ENCODE peak calls at places on chromosomes 5 and 9, in five cellular contexts. C is HepG2, T is K562, O is stomach, W is sigmoid colon. M is an unnamed sample.

GRCh38 chr5:180636403-180637075 is 12.9 kb downstream of the FLT4 start:
- DNase-seq in T (no peak), C (no peak), W (peak), O (no peak), M (no peak)

GRCh38 chr5:322281-322941 is 897 bp downstream of the AHRR start:
- DNase-seq in W (no peak), T (no peak), O (no peak), C (no peak), M (no peak)

GRCh38 chr9:112078432-112078831 is 96.7 kb downstream of the SUSD1 start:
- DNase-seq in W (no peak), O (no peak), T (no peak), C (no peak), M (no peak)

GRCh38 chr9:110427497-110428104 is 89.9 kb upstream of the TXNDC8 start:
- DNase-seq in T (peak), C (peak), O (peak), W (no peak), M (peak)

GRCh38 chr5:179303801-179304200 is 41.5 kb downstream of the ADAMTS2 start:
- DNase-seq in C (no peak), O (no peak), W (peak), T (no peak), M (no peak)

GRCh38 chr5:102294996-102295395 is 1.1 kb downstream of the SLCO4C1 start:
- DNase-seq in C (no peak), W (no peak), T (no peak), O (no peak), M (no peak)

GRCh38 chr5:54251981-54252380 is 58.4 kb downstream of the ARL15 start:
- DNase-seq in C (no peak), O (no peak), W (no peak), T (no peak), M (no peak)

GRCh38 chr9:127783111-127783621 is 2.7 kb upstream of the CDK9 start:
- DNase-seq in C (no peak), T (no peak), W (peak), O (peak), M (peak)

GRCh38 chr9:130237071-130237470 is 28.5 kb upstream of the HMCN2 start:
- DNase-seq in O (no peak), W (peak), T (no peak), C (no peak), M (no peak)
- TF ChIP-seq POLR2AphosphoS5 in O (no peak), W (peak), T (no peak), C (no peak), M (no peak)

GRCh38 chr5:169133500-169133899 is 167.4 kb downstream of the SLIT3 start:
- DNase-seq in T (no peak), W (no peak), O (no peak), C (no peak), M (no peak)
- TF ChIP-seq EP300 in T (no peak), W (no peak), O (no peak), C (no peak), M (no peak)

GRCh38 chr5:78638973-78639669 is 9.5 kb downstream of the LHFPL2 start:
- DNase-seq in C (no peak), O (no peak), W (no peak), T (no peak), M (no peak)

GRCh38 chr5:78639811-78640210 is 8.8 kb downstream of the LHFPL2 start:
- DNase-seq in T (no peak), O (no peak), W (no peak), C (no peak), M (no peak)

GRCh38 chr5:78637468-78637867 is 11.1 kb downstream of the LHFPL2 start:
- DNase-seq in T (no peak), O (no peak), C (no peak), W (no peak), M (no peak)

GRCh38 chr5:78636682-78637081 is 11.9 kb downstream of the LHFPL2 start:
- DNase-seq in W (no peak), C (no peak), T (no peak), O (no peak), M (no peak)

GRCh38 chr5:78638423-78638822 is 10.1 kb downstream of the LHFPL2 start:
- DNase-seq in C (peak), W (peak), O (peak), T (no peak), M (peak)
- TF ChIP-seq POLR2AphosphoS5 in C (no peak), W (peak), O (peak), T (no peak), M (peak)

GRCh38 chr5:151295801-151296477 is 7.6 kb downstream of the SLC36A3 start:
- DNase-seq in W (no peak), T (no peak), C (no peak), O (no peak), M (no peak)
- TF ChIP-seq EP300 in W (no peak), T (no peak), C (no peak), O (no peak), M (no peak)

GRCh38 chr5:40834849-40835787 is at the start of gene RPL37:
- DNase-seq in W (peak), C (peak), T (peak), O (peak), M (peak)
- TF ChIP-seq POLR2AphosphoS5 in W (peak), C (peak), T (peak), O (peak), M (peak)

DNA sequence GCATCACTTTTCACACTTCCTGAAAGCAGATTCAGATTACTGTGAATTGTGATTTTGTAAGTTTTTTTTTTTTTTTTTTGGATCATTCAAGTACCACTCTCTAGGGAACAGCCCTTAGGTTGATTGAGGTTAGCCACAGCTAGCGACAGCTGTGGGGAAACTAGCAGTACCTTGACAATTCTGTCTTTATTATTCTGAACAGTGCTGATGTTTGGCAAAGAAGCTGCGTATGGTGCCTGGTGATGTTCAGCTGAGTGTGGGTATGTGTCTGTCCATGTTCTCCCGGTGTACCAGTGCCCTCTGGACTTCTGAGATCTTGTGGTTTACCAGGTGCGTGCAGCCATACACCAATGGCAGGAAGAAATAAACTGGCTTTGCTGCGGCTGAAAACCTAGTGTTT is 117.3 kb upstream of the PLPPR1 start:
- DNase-seq in W (no peak), C (no peak), O (no peak), T (no peak), M (no peak)
- TF ChIP-seq EP300 in W (no peak), C (no peak), O (no peak), T (no peak), M (no peak)

GRCh38 chr9:101533334-101534187 is at the start of gene RNF20:
- DNase-seq in O (peak), W (peak), C (peak), T (peak), M (peak)
- TF ChIP-seq POLR2AphosphoS5 in O (peak), W (peak), C (peak), T (peak), M (peak)